ENCODE peak calls at places on chromosomes 3 and 15, in six cellular contexts. O is fibroblast of lung, Y is PC-9, A is mammary epithelial cell, U is endothelial cell of umbilical vein, N is HCT116. C is an unnamed sample.

GRCh38 chr15:74235962-74236361 is at the start of gene CCDC33:
- DNase-seq in O (no peak), Y (peak), A (no peak), U (no peak), N (no peak), C (no peak)

GRCh38 chr15:40416056-40416455 is 10.5 kb downstream of the IVD start:
- DNase-seq in O (no peak), Y (no peak), A (no peak), U (no peak), N (no peak), C (no peak)

GRCh38 chr3:150077581-150078247 is 107.0 kb upstream of the PFN2 start:
- DNase-seq in O (peak), Y (no peak), A (no peak), U (no peak), N (no peak), C (no peak)

GRCh38 chr15:88635343-88635742 is 3.5 kb upstream of the ISG20 start:
- DNase-seq in O (no peak), Y (no peak), A (no peak), U (no peak), N (no peak), C (no peak)

GRCh38 chr3:129016366-129016724 is 15.2 kb downstream of the EFCC1 start:
- DNase-seq in O (no peak), Y (peak), A (no peak), U (peak), N (no peak), C (no peak)

GRCh38 chr15:71323604-71324003 is 208.3 kb downstream of the THSD4 start:
- DNase-seq in O (no peak), Y (no peak), A (no peak), U (no peak), N (no peak), C (no peak)

GRCh38 chr3:106877632-106878031 is 499.6 kb upstream of the CCDC54 start:
- DNase-seq in O (peak), Y (no peak), A (no peak), U (no peak), N (no peak), C (no peak)

GRCh38 chr3:196287405-196288140 is at the start of gene PCYT1A:
- DNase-seq in O (peak), Y (peak), A (peak), U (peak), N (peak), C (peak)

GRCh38 chr3:105014631-105015030 is 352.1 kb upstream of the ALCAM start:
- DNase-seq in O (peak), Y (no peak), A (no peak), U (no peak), N (no peak), C (no peak)

GRCh38 chr15:89018235-89018634 is 70.0 kb upstream of the ABHD2 start:
- DNase-seq in O (peak), Y (no peak), A (no peak), U (no peak), N (no peak), C (no peak)

GRCh38 chr3:99789322-99789721 is 28.3 kb upstream of the CMSS1 start:
- DNase-seq in O (peak), Y (peak), A (peak), U (peak), N (peak), C (no peak)

GRCh38 chr3:99859855-99860254 is 42.2 kb downstream of the CMSS1 start:
- DNase-seq in O (peak), Y (peak), A (peak), U (peak), N (no peak), C (peak)

GRCh38 chr3:64082411-64082810 is 59.1 kb upstream of the PSMD6 start:
- DNase-seq in O (no peak), Y (no peak), A (no peak), U (no peak), N (no peak), C (no peak)

GRCh38 chr3:51686512-51687215 is 15.6 kb downstream of the TEX264 start:
- DNase-seq in O (peak), Y (no peak), A (peak), U (no peak), N (no peak), C (no peak)

GRCh38 chr3:51960386-51960785 is 5.2 kb downstream of the GPR62 start:
- DNase-seq in O (no peak), Y (no peak), A (no peak), U (no peak), N (no peak), C (no peak)

GRCh38 chr3:188241883-188242282 is 87.9 kb downstream of the LPP start:
- DNase-seq in O (peak), Y (no peak), A (no peak), U (no peak), N (no peak), C (no peak)

GRCh38 chr3:24110051-24110450 is 165.0 kb downstream of the NR1D2 start:
- DNase-seq in O (no peak), Y (peak), A (no peak), U (no peak), N (no peak), C (no peak)

DNA sequence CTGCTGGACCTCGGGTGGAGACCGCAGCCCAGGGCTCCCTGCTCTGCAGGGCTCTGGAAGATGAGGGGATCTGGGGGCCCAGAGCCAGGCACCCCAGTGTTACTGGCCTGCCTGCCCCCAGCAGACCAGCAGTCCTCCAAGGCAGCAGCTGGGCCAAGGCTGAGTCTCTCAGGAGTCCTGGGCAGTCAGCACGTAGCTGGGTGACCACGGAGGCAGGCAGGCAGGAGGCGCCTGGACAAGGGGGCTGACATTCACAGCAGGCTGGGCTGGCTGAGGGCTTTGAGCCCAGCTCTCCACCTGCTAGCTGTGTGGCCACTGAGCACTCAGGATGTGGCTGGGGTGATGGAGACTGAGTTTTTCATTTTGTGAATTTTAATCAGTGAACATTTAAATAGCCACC is 67.9 kb downstream of the IQSEC1 start:
- DNase-seq in O (no peak), Y (no peak), A (no peak), U (no peak), N (no peak), C (no peak)
- H3K27ac ChIP-seq in O (no peak), Y (peak), A (no peak), U (no peak), N (no peak), C (no peak)

DNA sequence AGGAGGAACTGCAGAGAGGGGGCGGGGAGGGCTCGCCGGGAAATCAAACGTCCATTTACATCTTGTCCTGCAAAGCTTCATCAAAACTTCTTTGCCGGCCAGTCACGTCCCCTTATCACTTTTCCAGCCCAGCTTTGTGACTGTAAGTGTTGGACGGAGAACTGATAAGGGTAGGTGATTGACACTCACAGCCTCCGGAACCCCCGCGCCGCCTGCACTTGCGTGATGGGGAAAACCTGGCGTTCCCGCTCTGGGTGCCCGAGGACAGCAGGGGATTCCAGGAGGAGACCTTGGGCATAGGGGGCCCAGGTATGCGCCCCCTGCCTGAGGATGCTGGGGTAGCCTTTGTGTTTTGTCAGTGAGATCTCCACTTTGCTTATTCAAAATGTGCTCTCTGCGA is 72.8 kb upstream of the ANKRD34C start:
- DNase-seq in O (no peak), Y (no peak), A (no peak), U (no peak), N (no peak), C (no peak)
- TF ChIP-seq EZH2 in O (no peak), Y (no peak), A (no peak), U (peak), N (no peak), C (no peak)

DNA sequence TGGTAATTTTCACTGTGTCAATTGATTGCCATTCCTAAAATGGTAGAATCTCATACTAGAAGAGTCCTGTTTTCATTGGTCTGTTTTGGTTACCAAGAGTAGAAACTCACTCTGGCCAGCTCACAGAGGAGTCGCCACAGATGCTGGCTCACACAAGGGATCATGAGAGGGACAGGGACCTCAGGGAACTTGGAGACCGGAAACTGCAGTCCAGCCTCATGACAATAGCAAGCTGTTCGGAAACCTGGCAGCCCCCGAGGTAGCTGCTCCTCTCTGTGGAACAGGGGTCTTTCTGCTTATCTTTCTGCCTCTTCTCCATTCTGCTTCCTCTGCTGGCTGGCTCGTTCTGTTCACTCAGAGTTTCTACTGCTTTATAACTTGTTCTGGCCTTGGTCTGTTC is 192.9 kb downstream of the PLCL2 start:
- DNase-seq in O (no peak), Y (no peak), A (no peak), U (no peak), N (no peak), C (no peak)
- H3K27ac ChIP-seq in O (no peak), Y (no peak), A (no peak), U (no peak), N (no peak), C (no peak)

GRCh38 chr15:75348563-75349350 is 1.9 kb downstream of the NEIL1 start:
- DNase-seq in O (no peak), Y (no peak), A (no peak), U (peak), N (no peak), C (no peak)
- TF ChIP-seq EZH2 in O (peak), Y (no peak), A (no peak), U (no peak), N (no peak), C (no peak)

C was measured in SK-N-MC.